ENCODE peak calls at places on chromosome 15, in seven cellular contexts. W is lung; R is mesendoderm; F is right atrium auricular region; J is heart left ventricle; B is CD8-positive, alpha-beta T cell; O is cardiac muscle cell. S is an unnamed sample.
A peak's percentile ranks its signal among the peaks of the same experiment; 100 is the strongest.

GRCh38 chr15:34782901-34783300 is 12.4 kb downstream of the ACTC1 start:
- DNase-seq in B (no peak), J (no peak), R (no peak), F (no peak), W (no peak), O (no peak), S (no peak)

GRCh38 chr15:37289109-37289765 is 188.9 kb upstream of the MEIS2 start:
- DNase-seq in W (no peak), F (no peak), R (peak; percentile 71), J (no peak), O (peak; percentile 30), B (no peak), S (no peak)

GRCh38 chr15:51828621-51829359 is 663 bp upstream of the TMOD3 start:
- DNase-seq in W (peak; percentile 44), R (no peak), O (no peak), B (no peak), F (no peak), J (no peak), S (no peak)

GRCh38 chr15:67836477-67836876 is 3.4 kb downstream of the RNU6-1 start:
- DNase-seq in B (peak; percentile 69), J (no peak), F (no peak), R (no peak), O (peak; percentile 60), W (no peak), S (no peak)

GRCh38 chr15:76140069-76140454 is 80.3 kb downstream of the TMEM266 start:
- DNase-seq in O (peak; percentile 53), F (no peak), R (peak; percentile 41), B (no peak), W (no peak), J (no peak), S (no peak)

GRCh38 chr15:60052796-60053195 is 48.7 kb downstream of the FOXB1 start:
- DNase-seq in O (no peak), W (no peak), F (no peak), B (no peak), J (no peak), R (no peak), S (no peak)

GRCh38 chr15:72554471-72555425 is 80.6 kb downstream of the ARIH1 start:
- DNase-seq in R (no peak), J (no peak), W (no peak), B (no peak), F (no peak), O (peak; percentile 65), S (no peak)

GRCh38 chr15:37517506-37517905 is 416.9 kb upstream of the TMCO5A start:
- DNase-seq in R (no peak), B (no peak), F (no peak), J (no peak), O (no peak), W (no peak), S (no peak)

GRCh38 chr15:60464836-60465630 is 13.9 kb downstream of the ICE2 start:
- DNase-seq in J (no peak), F (no peak), R (peak; percentile 53), B (no peak), W (no peak), O (peak; percentile 32), S (no peak)

GRCh38 chr15:85545757-85546156 is 165.4 kb downstream of the AKAP13 start:
- DNase-seq in O (peak; percentile 34), W (no peak), J (no peak), B (no peak), R (no peak), F (no peak), S (no peak)

DNA sequence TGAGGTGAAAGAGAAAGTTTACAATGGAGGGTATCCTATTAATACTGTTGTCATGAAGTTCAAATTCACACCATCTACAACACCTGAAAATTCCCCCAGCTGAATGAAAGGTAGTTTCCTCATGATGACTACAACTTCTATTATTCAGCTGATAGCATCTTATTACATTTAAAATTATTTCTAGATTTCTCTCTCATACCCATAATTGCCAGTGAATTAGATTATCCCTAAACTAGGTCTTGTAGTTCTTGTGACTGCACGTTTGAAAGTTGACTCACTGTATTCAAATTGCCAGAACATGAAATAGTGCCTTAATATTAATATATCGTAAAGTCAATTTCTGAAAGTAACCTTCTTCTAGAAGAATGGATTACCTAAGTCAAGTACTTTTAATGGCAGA is 82.4 kb downstream of the FBXL22 start:
- DNase-seq in R (no peak), W (no peak), B (no peak), J (no peak), O (no peak), F (no peak), S (no peak)
- H3K36me3 ChIP-seq in R (no peaks in the 10 kb centered on the region), W (peaks cover 23% of the 10 kb centered on the region), B (peaks cover 58% of the 10 kb centered on the region), J (peaks cover 27% of the 10 kb centered on the region), O (peaks cover 41% of the 10 kb centered on the region), F (peaks cover 49% of the 10 kb centered on the region), S (peaks cover 3% of the 10 kb centered on the region)

GRCh38 chr15:93859176-93859575 is 372.2 kb upstream of the MCTP2 start:
- DNase-seq in R (no peak), O (no peak), F (no peak), B (no peak), W (no peak), J (no peak), S (no peak)

GRCh38 chr15:93862791-93863190 is 368.6 kb upstream of the MCTP2 start:
- DNase-seq in R (no peak), W (peak; percentile 35), O (no peak), B (no peak), J (no peak), F (peak; percentile 62), S (no peak)

GRCh38 chr15:93865610-93866009 is 365.8 kb upstream of the MCTP2 start:
- DNase-seq in W (no peak), O (no peak), F (no peak), B (no peak), J (peak; percentile 21), R (no peak), S (no peak)

GRCh38 chr15:93861413-93861812 is 369.9 kb upstream of the MCTP2 start:
- DNase-seq in W (no peak), B (no peak), R (no peak), J (no peak), F (no peak), O (peak; percentile 45), S (no peak)

DNA sequence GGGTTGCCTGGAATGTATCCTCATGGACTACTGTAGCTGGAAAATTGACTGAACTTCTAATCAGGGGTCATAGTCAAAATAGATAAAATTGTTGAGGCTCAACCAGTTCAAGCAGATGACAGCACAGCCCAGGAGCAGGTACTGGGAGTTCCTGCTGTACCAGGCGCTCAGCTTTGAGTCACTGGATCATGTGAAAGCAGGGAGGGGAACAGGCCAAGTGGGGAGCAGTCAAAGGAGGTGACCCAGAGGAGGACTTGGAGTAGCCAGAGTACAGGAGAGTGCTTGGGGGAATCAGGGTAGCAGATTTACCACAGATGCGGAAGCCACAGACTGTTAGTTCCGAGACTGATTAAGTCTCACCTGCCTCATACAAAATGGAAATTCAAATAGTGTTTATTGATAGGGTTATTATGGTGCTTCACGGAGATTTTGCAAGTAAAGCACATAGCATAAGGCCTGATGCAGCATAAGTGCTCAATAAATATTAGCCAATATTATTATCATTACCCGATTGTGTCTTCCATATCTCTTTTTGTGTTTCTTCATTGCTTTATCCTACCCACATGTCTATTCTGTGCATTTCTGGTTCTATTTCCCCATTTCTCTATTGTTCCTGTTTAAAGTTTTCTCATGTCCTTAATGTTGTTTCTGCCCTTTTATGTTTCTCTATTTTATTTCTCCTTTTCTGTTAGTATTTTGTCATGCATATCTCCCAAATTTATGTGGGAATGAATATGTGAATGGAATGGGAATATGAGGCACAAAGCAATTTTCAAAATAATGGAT is 369.2 kb upstream of the MCTP2 start:
- DNase-seq in O (no peak), W (no peak), J (no peak), B (no peak), R (no peak), F (no peak), S (no peak)
- H3K27ac ChIP-seq in O (no peak overlapping the region), W (peak overlapping the region; percentile 26), J (peak overlapping the region; percentile 50), B (no peak overlapping the region), R (no peak overlapping the region), F (peak overlapping the region; percentile 13), S (no peak overlapping the region)

GRCh38 chr15:87599616-87600015 is 656.9 kb downstream of the NTRK3 start:
- DNase-seq in W (no peak), J (no peak), B (no peak), F (no peak), R (no peak), O (no peak), S (no peak)
- H3K4me1 ChIP-seq in W (peaks cover 8% of the 10 kb centered on the region), J (no peaks in the 10 kb centered on the region), B (peaks cover 12% of the 10 kb centered on the region), F (peaks cover 5% of the 10 kb centered on the region), R (no peaks in the 10 kb centered on the region), O (no peaks in the 10 kb centered on the region), S (no peaks in the 10 kb centered on the region)

GRCh38 chr15:98874359-98874758 is 133.2 kb downstream of the PGPEP1L start:
- DNase-seq in O (no peak), F (no peak), J (no peak), W (no peak), B (no peak), R (no peak), S (no peak)

GRCh38 chr15:98875309-98875708 is 132.3 kb downstream of the PGPEP1L start:
- DNase-seq in W (no peak), B (no peak), O (no peak), F (no peak), J (no peak), R (no peak), S (no peak)

GRCh38 chr15:98876461-98877369 is 130.9 kb downstream of the PGPEP1L start:
- DNase-seq in O (no peak), R (peak; percentile 43), W (no peak), J (no peak), B (no peak), F (no peak), S (no peak)

GRCh38 chr15:98873441-98874218 is 134.0 kb downstream of the PGPEP1L start:
- DNase-seq in J (no peak), W (no peak), F (no peak), B (no peak), R (peak; percentile 59), O (peak; percentile 70), S (no peak)

DNA sequence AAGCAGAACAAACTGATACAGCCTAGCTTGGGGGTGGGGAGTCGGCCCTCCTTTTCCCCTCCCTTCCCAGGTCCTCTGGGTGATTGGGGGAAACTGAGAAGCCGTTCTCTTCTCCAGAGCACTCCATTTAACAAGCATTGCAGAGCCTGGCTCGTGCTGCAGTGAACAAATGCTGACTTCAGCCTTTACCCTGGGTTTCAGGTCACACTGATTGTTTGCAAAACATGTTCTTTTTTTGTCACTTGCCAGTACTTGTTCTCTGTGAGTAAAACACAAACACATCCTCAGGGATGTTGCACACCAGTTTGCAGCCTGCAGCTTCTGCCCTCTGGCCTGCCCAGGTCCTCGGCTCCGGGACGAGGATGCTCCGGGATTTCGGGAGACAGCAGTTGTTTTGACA is 132.8 kb downstream of the PGPEP1L start:
- DNase-seq in W (no peak), J (no peak), R (peak; percentile 57), B (no peak), O (no peak), F (no peak), S (no peak)
- H3K36me3 ChIP-seq in W (no peaks in the 10 kb centered on the region), J (no peaks in the 10 kb centered on the region), R (no peaks in the 10 kb centered on the region), B (no peaks in the 10 kb centered on the region), O (no peaks in the 10 kb centered on the region), F (no peaks in the 10 kb centered on the region), S (no peaks in the 10 kb centered on the region)